ENCODE peak calls at places on chromosomes 16 and 17, in five cellular contexts. A, F, G, T and N are unnamed samples.

GRCh38 chr17:80826955-80827645 is 164.5 kb upstream of the CHMP6 start:
- DNase-seq in A (no peak), F (no peak), G (no peak), T (no peak), N (no peak)

GRCh38 chr16:50625374-50625773 is 55.7 kb downstream of the SNX20 start:
- DNase-seq in A (no peak), F (no peak), G (no peak), T (no peak), N (no peak)

GRCh38 chr17:78828470-78829185 is 12.0 kb downstream of the USP36 start:
- DNase-seq in A (no peak), F (no peak), G (no peak), T (no peak), N (no peak)

GRCh38 chr17:6482105-6482455 is 37.8 kb downstream of the PIMREG start:
- DNase-seq in A (no peak), F (no peak), G (no peak), T (no peak), N (no peak)

GRCh38 chr17:32555611-32556310 is 69.0 kb downstream of the CDK5R1 start:
- DNase-seq in A (no peak), F (no peak), G (no peak), T (no peak), N (no peak)

GRCh38 chr17:52306314-52306713 is 147.8 kb upstream of the CA10 start:
- DNase-seq in A (no peak), F (no peak), G (no peak), T (no peak), N (no peak)

GRCh38 chr17:29778936-29779811 is 150.9 kb downstream of the SSH2 start:
- DNase-seq in A (peak), F (peak), G (peak), T (peak), N (peak)

GRCh38 chr16:11370084-11370931 is 25.0 kb downstream of the RMI2 start:
- DNase-seq in A (peak), F (no peak), G (no peak), T (no peak), N (no peak)

GRCh38 chr16:79167893-79168292 is 432.6 kb downstream of the MAF start:
- DNase-seq in A (no peak), F (no peak), G (no peak), T (no peak), N (no peak)

GRCh38 chr16:1333149-1333812 is at the start of gene BAIAP3:
- DNase-seq in A (peak), F (peak), G (no peak), T (no peak), N (no peak)

GRCh38 chr16:88593489-88593888 is 23.3 kb downstream of the ZC3H18 start:
- DNase-seq in A (no peak), F (no peak), G (no peak), T (no peak), N (no peak)

GRCh38 chr17:17347956-17348871 is 45.0 kb downstream of the NT5M start:
- DNase-seq in A (no peak), F (no peak), G (no peak), T (no peak), N (no peak)

GRCh38 chr16:14545346-14545884 is 84.6 kb downstream of the PARN start:
- DNase-seq in A (peak), F (no peak), G (no peak), T (no peak), N (no peak)

GRCh38 chr16:75070055-75070841 is 46.3 kb downstream of the LDHD start:
- DNase-seq in A (no peak), F (no peak), G (no peak), T (no peak), N (no peak)

GRCh38 chr17:5715478-5715877 is 131.2 kb upstream of the NLRP1 start:
- DNase-seq in A (no peak), F (no peak), G (no peak), T (no peak), N (no peak)

GRCh38 chr16:87895641-87896141 is 26.4 kb upstream of the SLC7A5 start:
- DNase-seq in A (no peak), F (peak), G (peak), T (peak), N (peak)

GRCh38 chr17:76707985-76708807 is 2.6 kb downstream of the MXRA7 start:
- DNase-seq in A (peak), F (no peak), G (no peak), T (no peak), N (no peak)

GRCh38 chr16:87051526-87052320 is 265.5 kb downstream of the C16orf95 start:
- DNase-seq in A (no peak), F (no peak), G (no peak), T (no peak), N (no peak)

GRCh38 chr17:78357177-78357586 is 2.7 kb downstream of the SOCS3 start:
- DNase-seq in A (no peak), F (no peak), G (no peak), T (no peak), N (no peak)

GRCh38 chr16:31063843-31064611 is 10.0 kb downstream of the ZNF668 start:
- DNase-seq in A (no peak), F (no peak), G (no peak), T (peak), N (no peak)

GRCh38 chr16:13291934-13292333 is 390.5 kb downstream of the SHISA9 start:
- DNase-seq in A (peak), F (no peak), G (no peak), T (no peak), N (peak)

GRCh38 chr16:3509470-3509928 is 8.7 kb downstream of the CLUAP1 start:
- DNase-seq in A (no peak), F (peak), G (no peak), T (peak), N (peak)

GRCh38 chr17:29007456-29008455 is 1.9 kb upstream of the SEZ6 start:
- DNase-seq in A (no peak), F (no peak), G (no peak), T (no peak), N (no peak)

GRCh38 chr17:61400058-61400785 is 579 bp downstream of the TBX2 start:
- DNase-seq in A (no peak), F (no peak), G (no peak), T (no peak), N (no peak)

GRCh38 chr17:76414334-76415295 is 30.2 kb downstream of the SPHK1 start:
- DNase-seq in A (peak), F (peak), G (no peak), T (no peak), N (no peak)